ENCODE peak calls at places on chromosome 6, in five cellular contexts. One of them, this sample, is unnamed.

GRCh38 chr6:152356659-152357058 is 280.5 kb downstream of the SYNE1 start:
- DNase-seq in H1: no peak
- DNase-seq in K562: peak; percentile 9
- DNase-seq in HepG2: peak; percentile 63
- DNase-seq in GM12878: no peak
- DNase-seq in this sample: peak; percentile 27

GRCh38 chr6:82741996-82742385 is 323.6 kb downstream of the UBE3D start:
- DNase-seq in H1: no peak
- DNase-seq in HepG2: no peak
- DNase-seq in GM12878: no peak
- DNase-seq in K562: no peak
- DNase-seq in this sample: no peak

GRCh38 chr6:145749632-145750031 is 14.3 kb upstream of the EPM2A start:
- DNase-seq in H1: no peak
- DNase-seq in HepG2: peak; percentile 44
- DNase-seq in GM12878: no peak
- DNase-seq in K562: peak; percentile 79
- DNase-seq in this sample: no peak

GRCh38 chr6:158270389-158271127 is 41.7 kb upstream of the TULP4 start:
- DNase-seq in GM12878: no peak
- DNase-seq in K562: no peak
- DNase-seq in HepG2: no peak
- DNase-seq in H1: no peak
- DNase-seq in this sample: no peak

GRCh38 chr6:158955265-158955664 is 44.7 kb downstream of the RSPH3 start:
- DNase-seq in HepG2: no peak
- DNase-seq in K562: no peak
- DNase-seq in H1: no peak
- DNase-seq in GM12878: no peak
- DNase-seq in this sample: no peak

GRCh38 chr6:27668442-27669275 is 195.8 kb upstream of the ZNF184 start:
- DNase-seq in GM12878: no peak
- DNase-seq in K562: peak; percentile 95
- DNase-seq in HepG2: peak; percentile 66
- DNase-seq in H1: peak; percentile 95
- DNase-seq in this sample: peak; percentile 80

GRCh38 chr6:9999806-10000205 is 415.1 kb downstream of the TFAP2A start:
- DNase-seq in H1: no peak
- DNase-seq in K562: no peak
- DNase-seq in GM12878: no peak
- DNase-seq in HepG2: no peak
- DNase-seq in this sample: no peak

GRCh38 chr6:125821825-125822281 is 31.1 kb downstream of the NCOA7 start:
- DNase-seq in HepG2: peak; percentile 92
- DNase-seq in H1: no peak
- DNase-seq in GM12878: no peak
- DNase-seq in K562: no peak
- DNase-seq in this sample: no peak

GRCh38 chr6:84763397-84764331 is 734 bp downstream of the TBX18 start:
- DNase-seq in HepG2: no peak
- DNase-seq in GM12878: no peak
- DNase-seq in H1: peak; percentile 67
- DNase-seq in K562: peak; percentile 92
- DNase-seq in this sample: peak; percentile 61

GRCh38 chr6:112846711-112847110 is 499.6 kb downstream of the RFPL4B start:
- DNase-seq in K562: no peak
- DNase-seq in H1: no peak
- DNase-seq in HepG2: no peak
- DNase-seq in GM12878: no peak
- DNase-seq in this sample: no peak

GRCh38 chr6:144344651-144345050 is 59.5 kb downstream of the UTRN start:
- DNase-seq in GM12878: no peak
- DNase-seq in H1: no peak
- DNase-seq in HepG2: no peak
- DNase-seq in K562: no peak
- DNase-seq in this sample: no peak

GRCh38 chr6:21648475-21649050 is 55.0 kb downstream of the SOX4 start:
- DNase-seq in GM12878: no peak
- DNase-seq in HepG2: no peak
- DNase-seq in H1: no peak
- DNase-seq in K562: no peak
- DNase-seq in this sample: no peak

GRCh38 chr6:27502508-27503435 is 29.9 kb upstream of the ZNF184 start:
- DNase-seq in H1: peak; percentile 86
- DNase-seq in GM12878: peak; percentile 80
- DNase-seq in K562: peak; percentile 93
- DNase-seq in HepG2: peak; percentile 74
- DNase-seq in this sample: peak; percentile 68

GRCh38 chr6:170250981-170251775 is 39.7 kb downstream of the DLL1 start:
- DNase-seq in HepG2: no peak
- DNase-seq in H1: no peak
- DNase-seq in K562: no peak
- DNase-seq in GM12878: no peak
- DNase-seq in this sample: no peak

GRCh38 chr6:72916906-72917305 is 295.0 kb downstream of the KCNQ5 start:
- DNase-seq in H1: no peak
- DNase-seq in GM12878: no peak
- DNase-seq in K562: no peak
- DNase-seq in HepG2: no peak
- DNase-seq in this sample: no peak

GRCh38 chr6:63514488-63515173 is 57.6 kb upstream of the LOC128125822 start:
- DNase-seq in GM12878: no peak
- DNase-seq in H1: no peak
- DNase-seq in HepG2: peak; percentile 95
- DNase-seq in K562: no peak
- DNase-seq in this sample: no peak

GRCh38 chr6:143176090-143177021 is 115.7 kb downstream of the AIG1 start:
- DNase-seq in HepG2: no peak
- DNase-seq in GM12878: no peak
- DNase-seq in K562: peak; percentile 58
- DNase-seq in H1: peak; percentile 69
- DNase-seq in this sample: peak; percentile 19

GRCh38 chr6:35365599-35366596 is 23.5 kb downstream of the PPARD start:
- DNase-seq in GM12878: no peak
- DNase-seq in K562: peak; percentile 28
- DNase-seq in H1: no peak
- DNase-seq in HepG2: peak; percentile 40
- DNase-seq in this sample: peak; percentile 27

GRCh38 chr6:290111-290932 is 2.0 kb upstream of the DUSP22 start:
- DNase-seq in GM12878: peak; percentile 81
- DNase-seq in HepG2: no peak
- DNase-seq in H1: peak; percentile 29
- DNase-seq in K562: no peak
- DNase-seq in this sample: no peak

GRCh38 chr6:169725270-169726048 is 1.2 kb upstream of the PHF10 start:
- DNase-seq in K562: peak; percentile 93
- DNase-seq in HepG2: peak; percentile 97
- DNase-seq in H1: peak; percentile 49
- DNase-seq in GM12878: no peak
- DNase-seq in this sample: no peak

GRCh38 chr6:96015791-96016776 is at the start of gene FUT9:
- DNase-seq in HepG2: no peak
- DNase-seq in K562: no peak
- DNase-seq in GM12878: no peak
- DNase-seq in H1: peak; percentile 81
- DNase-seq in this sample: no peak

GRCh38 chr6:114194362-114195343 is 148.2 kb downstream of the HS3ST5 start:
- DNase-seq in GM12878: no peak
- DNase-seq in H1: no peak
- DNase-seq in HepG2: no peak
- DNase-seq in K562: peak; percentile 1
- DNase-seq in this sample: no peak

GRCh38 chr6:129671442-129672344 is 38.3 kb downstream of the ARHGAP18 start:
- DNase-seq in K562: peak; percentile 80
- DNase-seq in GM12878: peak; percentile 89
- DNase-seq in HepG2: peak; percentile 56
- DNase-seq in H1: no peak
- DNase-seq in this sample: no peak

GRCh38 chr6:6565488-6565887 is 23.0 kb upstream of the LY86 start:
- DNase-seq in H1: no peak
- DNase-seq in K562: no peak
- DNase-seq in GM12878: no peak
- DNase-seq in HepG2: no peak
- DNase-seq in this sample: no peak

GRCh38 chr6:36752886-36753506 is 55.4 kb downstream of the RAB44 start:
- DNase-seq in GM12878: peak; percentile 82
- DNase-seq in HepG2: no peak
- DNase-seq in K562: no peak
- DNase-seq in H1: no peak
- DNase-seq in this sample: no peak

GRCh38 chr6:31814677-31815024 is 432 bp downstream of the HSPA1L start:
- DNase-seq in H1: peak; percentile 81
- DNase-seq in HepG2: peak; percentile 96
- DNase-seq in GM12878: peak; percentile 67
- DNase-seq in K562: peak; percentile 100
- DNase-seq in this sample: peak; percentile 90

GRCh38 chr6:10618409-10618808 is 76.0 kb downstream of the C6orf52 start:
- DNase-seq in K562: no peak
- DNase-seq in H1: no peak
- DNase-seq in HepG2: no peak
- DNase-seq in GM12878: no peak
- DNase-seq in this sample: no peak

GRCh38 chr6:135870722-135871121 is 19.2 kb downstream of the PDE7B start:
- DNase-seq in H1: no peak
- DNase-seq in GM12878: no peak
- DNase-seq in K562: no peak
- DNase-seq in HepG2: no peak
- DNase-seq in this sample: no peak

GRCh38 chr6:32973144-32973854 is 4.9 kb downstream of the BRD2 start:
- DNase-seq in K562: peak; percentile 65
- DNase-seq in H1: peak; percentile 50
- DNase-seq in HepG2: peak; percentile 50
- DNase-seq in GM12878: no peak
- DNase-seq in this sample: no peak

GRCh38 chr6:32972353-32973143 is 4.2 kb downstream of the BRD2 start:
- DNase-seq in HepG2: no peak
- DNase-seq in GM12878: no peak
- DNase-seq in K562: peak; percentile 50
- DNase-seq in H1: no peak
- DNase-seq in this sample: no peak

GRCh38 chr6:32974541-32975308 is 6.3 kb downstream of the BRD2 start:
- DNase-seq in GM12878: no peak
- DNase-seq in HepG2: no peak
- DNase-seq in H1: no peak
- DNase-seq in K562: no peak
- DNase-seq in this sample: no peak

GRCh38 chr6:32975886-32976285 is 7.5 kb downstream of the BRD2 start:
- DNase-seq in HepG2: no peak
- DNase-seq in K562: no peak
- DNase-seq in GM12878: no peak
- DNase-seq in H1: no peak
- DNase-seq in this sample: no peak

GRCh38 chr6:32973934-32974333 is 5.5 kb downstream of the BRD2 start:
- DNase-seq in K562: peak; percentile 60
- DNase-seq in H1: no peak
- DNase-seq in HepG2: no peak
- DNase-seq in GM12878: no peak
- DNase-seq in this sample: no peak
- H3K4me1 ChIP-seq in K562: peaks cover 14% of the 10 kb centered on the region
- H3K4me1 ChIP-seq in H1: peaks cover 3% of the 10 kb centered on the region
- H3K4me1 ChIP-seq in HepG2: peaks cover 59% of the 10 kb centered on the region
- H3K4me1 ChIP-seq in GM12878: no peaks in the 10 kb centered on the region
- H3K4me1 ChIP-seq in this sample: peaks cover 5% of the 10 kb centered on the region

GRCh38 chr6:107185570-107185969 is 70.3 kb upstream of the BEND3 start:
- DNase-seq in GM12878: no peak
- DNase-seq in HepG2: peak; percentile 29
- DNase-seq in K562: peak; percentile 21
- DNase-seq in H1: no peak
- DNase-seq in this sample: no peak
- TF ChIP-seq SP1 in GM12878: no peak
- TF ChIP-seq SP1 in HepG2: no peak
- TF ChIP-seq SP1 in K562: no peak
- TF ChIP-seq SP1 in H1: no peak
- TF ChIP-seq SP1 in this sample: no peak

GRCh38 chr6:109325400-109325801 is 56.9 kb downstream of the CD164 start:
- DNase-seq in K562: no peak
- DNase-seq in H1: no peak
- DNase-seq in HepG2: no peak
- DNase-seq in GM12878: no peak
- DNase-seq in this sample: no peak
- H3K4me1 ChIP-seq in K562: peaks cover 10% of the 10 kb centered on the region
- H3K4me1 ChIP-seq in H1: no peaks in the 10 kb centered on the region
- H3K4me1 ChIP-seq in HepG2: peaks cover 18% of the 10 kb centered on the region
- H3K4me1 ChIP-seq in GM12878: peaks cover 7% of the 10 kb centered on the region
- H3K4me1 ChIP-seq in this sample: no peaks in the 10 kb centered on the region

GRCh38 chr6:11711994-11712698 is 66.5 kb downstream of the ADTRP start:
- DNase-seq in HepG2: no peak
- DNase-seq in GM12878: no peak
- DNase-seq in H1: no peak
- DNase-seq in K562: no peak
- DNase-seq in this sample: no peak

GRCh38 chr6:11711644-11711993 is 67.0 kb downstream of the ADTRP start:
- DNase-seq in HepG2: no peak
- DNase-seq in GM12878: peak; percentile 67
- DNase-seq in H1: no peak
- DNase-seq in K562: no peak
- DNase-seq in this sample: no peak

GRCh38 chr6:11712760-11713159 is 65.8 kb downstream of the ADTRP start:
- DNase-seq in K562: no peak
- DNase-seq in H1: no peak
- DNase-seq in HepG2: no peak
- DNase-seq in GM12878: no peak
- DNase-seq in this sample: no peak

GRCh38 chr6:11710968-11711643 is 67.5 kb downstream of the ADTRP start:
- DNase-seq in K562: no peak
- DNase-seq in GM12878: no peak
- DNase-seq in HepG2: no peak
- DNase-seq in H1: no peak
- DNase-seq in this sample: no peak

DNA sequence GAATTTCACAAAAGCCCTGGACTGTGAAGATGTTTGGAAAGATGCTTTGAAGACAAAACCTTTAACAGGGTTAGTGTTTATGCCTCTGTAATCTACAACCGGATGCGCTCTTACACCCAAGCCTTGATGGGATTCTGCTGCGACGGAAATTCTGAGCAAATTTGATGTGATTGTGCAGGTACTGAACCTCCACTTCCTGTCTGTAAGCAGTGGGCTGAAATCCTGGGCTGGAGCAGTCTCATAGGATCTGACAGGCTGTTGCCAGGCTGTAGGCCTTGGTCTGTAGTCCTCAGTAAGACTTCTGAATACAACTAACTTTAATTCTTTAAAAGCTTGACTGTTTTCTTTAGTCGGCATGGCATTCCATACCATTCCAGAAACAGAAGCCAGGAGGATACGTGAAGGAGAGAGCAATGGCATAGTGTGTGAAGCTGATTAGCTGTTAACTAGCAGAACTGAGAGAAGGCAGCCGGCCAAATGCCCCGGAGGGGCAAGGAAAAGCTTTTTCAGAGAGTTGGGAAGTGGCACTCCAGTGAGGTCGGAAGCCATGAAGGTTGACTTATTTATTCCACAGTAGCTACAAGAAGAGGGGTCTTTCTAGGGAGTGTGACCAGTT is 68.3 kb downstream of the ADTRP start:
- DNase-seq in HepG2: no peak
- DNase-seq in H1: no peak
- DNase-seq in GM12878: no peak
- DNase-seq in K562: no peak
- DNase-seq in this sample: no peak
- TF ChIP-seq SP1 in HepG2: no peak
- TF ChIP-seq SP1 in H1: no peak
- TF ChIP-seq SP1 in GM12878: no peak
- TF ChIP-seq SP1 in K562: no peak
- TF ChIP-seq SP1 in this sample: no peak

This sample was measured in HCT116.